ENCODE peak calls at places on chromosome 11, in four cellular contexts. One of them, this sample, is unnamed.

GRCh38 chr11:64518928-64519327 is 72.1 kb upstream of the SLC22A12 start:
- DNase-seq in heart right ventricle: no peak
- DNase-seq in activated T-helper 1 cell treated with Interleukin-2 at 50 U/mL for 16 hours: no peak
- DNase-seq in BE2C: no peak
- DNase-seq in this sample: no peak

GRCh38 chr11:35549787-35550186 is 24.4 kb upstream of the PAMR1 start:
- DNase-seq in heart right ventricle: no peak
- DNase-seq in BE2C: no peak
- DNase-seq in activated T-helper 1 cell treated with Interleukin-2 at 50 U/mL for 16 hours: no peak
- DNase-seq in this sample: no peak

GRCh38 chr11:100684101-100685065 is 2.7 kb upstream of the ARHGAP42 start:
- DNase-seq in BE2C: no peak
- DNase-seq in heart right ventricle: no peak
- DNase-seq in activated T-helper 1 cell treated with Interleukin-2 at 50 U/mL for 16 hours: no peak
- DNase-seq in this sample: no peak

GRCh38 chr11:17399236-17399635 is 10.8 kb upstream of the KCNJ11 start:
- DNase-seq in activated T-helper 1 cell treated with Interleukin-2 at 50 U/mL for 16 hours: no peak
- DNase-seq in heart right ventricle: no peak
- DNase-seq in BE2C: no peak
- DNase-seq in this sample: no peak

GRCh38 chr11:70317576-70318305 is 47.3 kb downstream of the PPFIA1 start:
- DNase-seq in activated T-helper 1 cell treated with Interleukin-2 at 50 U/mL for 16 hours: no peak
- DNase-seq in BE2C: no peak
- DNase-seq in heart right ventricle: no peak
- DNase-seq in this sample: no peak

GRCh38 chr11:62542111-62542745 is 4.4 kb downstream of the AHNAK start:
- DNase-seq in activated T-helper 1 cell treated with Interleukin-2 at 50 U/mL for 16 hours: no peak
- DNase-seq in heart right ventricle: no peak
- DNase-seq in BE2C: no peak
- DNase-seq in this sample: no peak

GRCh38 chr11:19727246-19727645 is 14.6 kb downstream of the NAV2 start:
- DNase-seq in BE2C: no peak
- DNase-seq in heart right ventricle: peak
- DNase-seq in activated T-helper 1 cell treated with Interleukin-2 at 50 U/mL for 16 hours: no peak
- DNase-seq in this sample: peak

GRCh38 chr11:111939836-111940604 is 2.9 kb downstream of the DIXDC1 start:
- DNase-seq in heart right ventricle: no peak
- DNase-seq in BE2C: peak
- DNase-seq in activated T-helper 1 cell treated with Interleukin-2 at 50 U/mL for 16 hours: no peak
- DNase-seq in this sample: peak

GRCh38 chr11:111299111-111300026 is 1.0 kb downstream of the POU2AF3 start:
- DNase-seq in activated T-helper 1 cell treated with Interleukin-2 at 50 U/mL for 16 hours: no peak
- DNase-seq in heart right ventricle: peak
- DNase-seq in BE2C: no peak
- DNase-seq in this sample: peak

GRCh38 chr11:60757231-60757800 is 649 bp downstream of the MS4A15 start:
- DNase-seq in BE2C: no peak
- DNase-seq in heart right ventricle: no peak
- DNase-seq in activated T-helper 1 cell treated with Interleukin-2 at 50 U/mL for 16 hours: no peak
- DNase-seq in this sample: no peak

GRCh38 chr11:69241075-69241740 is 52.7 kb upstream of the MYEOV start:
- DNase-seq in BE2C: no peak
- DNase-seq in heart right ventricle: no peak
- DNase-seq in activated T-helper 1 cell treated with Interleukin-2 at 50 U/mL for 16 hours: no peak
- DNase-seq in this sample: no peak

GRCh38 chr11:57644748-57645715 is 4.7 kb downstream of the YPEL4 start:
- DNase-seq in heart right ventricle: peak
- DNase-seq in activated T-helper 1 cell treated with Interleukin-2 at 50 U/mL for 16 hours: peak
- DNase-seq in BE2C: peak
- DNase-seq in this sample: peak

GRCh38 chr11:104370478-104370877 is 206.5 kb upstream of the PDGFD start:
- DNase-seq in heart right ventricle: no peak
- DNase-seq in activated T-helper 1 cell treated with Interleukin-2 at 50 U/mL for 16 hours: no peak
- DNase-seq in BE2C: no peak
- DNase-seq in this sample: no peak

GRCh38 chr11:45410391-45411215 is 124.5 kb upstream of the SYT13 start:
- DNase-seq in activated T-helper 1 cell treated with Interleukin-2 at 50 U/mL for 16 hours: no peak
- DNase-seq in heart right ventricle: no peak
- DNase-seq in BE2C: no peak
- DNase-seq in this sample: no peak

GRCh38 chr11:27718346-27718852 is 18.1 kb upstream of the BDNF start:
- DNase-seq in BE2C: peak
- DNase-seq in heart right ventricle: no peak
- DNase-seq in activated T-helper 1 cell treated with Interleukin-2 at 50 U/mL for 16 hours: no peak
- DNase-seq in this sample: peak

GRCh38 chr11:1197886-1198765 is 24.7 kb upstream of the MUC5B start:
- DNase-seq in activated T-helper 1 cell treated with Interleukin-2 at 50 U/mL for 16 hours: no peak
- DNase-seq in BE2C: no peak
- DNase-seq in heart right ventricle: no peak
- DNase-seq in this sample: peak

GRCh38 chr11:121961228-121961860 is 154.7 kb downstream of the BLID start:
- DNase-seq in heart right ventricle: no peak
- DNase-seq in BE2C: no peak
- DNase-seq in activated T-helper 1 cell treated with Interleukin-2 at 50 U/mL for 16 hours: no peak
- DNase-seq in this sample: no peak

GRCh38 chr11:33893711-33894401 is 2.0 kb upstream of the LMO2 start:
- DNase-seq in BE2C: no peak
- DNase-seq in activated T-helper 1 cell treated with Interleukin-2 at 50 U/mL for 16 hours: peak
- DNase-seq in heart right ventricle: no peak
- DNase-seq in this sample: no peak

GRCh38 chr11:120532511-120533196 is 21.1 kb downstream of the GRIK4 start:
- DNase-seq in activated T-helper 1 cell treated with Interleukin-2 at 50 U/mL for 16 hours: no peak
- DNase-seq in BE2C: no peak
- DNase-seq in heart right ventricle: no peak
- DNase-seq in this sample: no peak

GRCh38 chr11:106280041-106280440 is 202.6 kb downstream of the AASDHPPT start:
- DNase-seq in BE2C: no peak
- DNase-seq in heart right ventricle: no peak
- DNase-seq in activated T-helper 1 cell treated with Interleukin-2 at 50 U/mL for 16 hours: no peak
- DNase-seq in this sample: no peak

GRCh38 chr11:4464216-4465159 is 15.4 kb downstream of the OR52K2 start:
- DNase-seq in BE2C: no peak
- DNase-seq in activated T-helper 1 cell treated with Interleukin-2 at 50 U/mL for 16 hours: no peak
- DNase-seq in heart right ventricle: no peak
- DNase-seq in this sample: no peak

GRCh38 chr11:1565904-1566247 is 6.2 kb downstream of the DUSP8 start:
- DNase-seq in heart right ventricle: no peak
- DNase-seq in BE2C: no peak
- DNase-seq in activated T-helper 1 cell treated with Interleukin-2 at 50 U/mL for 16 hours: no peak
- DNase-seq in this sample: no peak

GRCh38 chr11:64400096-64400495 is 41.1 kb downstream of the RPS6KA4 start:
- DNase-seq in heart right ventricle: no peak
- DNase-seq in activated T-helper 1 cell treated with Interleukin-2 at 50 U/mL for 16 hours: no peak
- DNase-seq in BE2C: no peak
- DNase-seq in this sample: no peak

GRCh38 chr11:69808708-69809107 is 10.5 kb downstream of the FGF3 start:
- DNase-seq in heart right ventricle: no peak
- DNase-seq in BE2C: no peak
- DNase-seq in activated T-helper 1 cell treated with Interleukin-2 at 50 U/mL for 16 hours: no peak
- DNase-seq in this sample: peak

GRCh38 chr11:65308281-65308891 is 6.3 kb upstream of the CDC42EP2 start:
- DNase-seq in heart right ventricle: peak
- DNase-seq in BE2C: no peak
- DNase-seq in activated T-helper 1 cell treated with Interleukin-2 at 50 U/mL for 16 hours: no peak
- DNase-seq in this sample: no peak

GRCh38 chr11:93857413-93858185 is 7.2 kb upstream of the VSTM5 start:
- DNase-seq in activated T-helper 1 cell treated with Interleukin-2 at 50 U/mL for 16 hours: no peak
- DNase-seq in heart right ventricle: no peak
- DNase-seq in BE2C: no peak
- DNase-seq in this sample: no peak

GRCh38 chr11:9972917-9973504 is 309.1 kb downstream of the SWAP70 start:
- DNase-seq in activated T-helper 1 cell treated with Interleukin-2 at 50 U/mL for 16 hours: no peak
- DNase-seq in heart right ventricle: peak
- DNase-seq in BE2C: peak
- DNase-seq in this sample: peak

GRCh38 chr11:57413681-57414080 is 13.2 kb downstream of the SLC43A3 start:
- DNase-seq in heart right ventricle: no peak
- DNase-seq in activated T-helper 1 cell treated with Interleukin-2 at 50 U/mL for 16 hours: no peak
- DNase-seq in BE2C: no peak
- DNase-seq in this sample: no peak

GRCh38 chr11:130677486-130678153 is 229.2 kb downstream of the ADAMTS15 start:
- DNase-seq in activated T-helper 1 cell treated with Interleukin-2 at 50 U/mL for 16 hours: no peak
- DNase-seq in heart right ventricle: peak
- DNase-seq in BE2C: no peak
- DNase-seq in this sample: no peak

GRCh38 chr11:71544525-71545214 is 3.5 kb upstream of the KRTAP5-9 start:
- DNase-seq in activated T-helper 1 cell treated with Interleukin-2 at 50 U/mL for 16 hours: no peak
- DNase-seq in BE2C: no peak
- DNase-seq in heart right ventricle: no peak
- DNase-seq in this sample: no peak

GRCh38 chr11:6354651-6355485 is 34.6 kb upstream of the CAVIN3 start:
- DNase-seq in activated T-helper 1 cell treated with Interleukin-2 at 50 U/mL for 16 hours: no peak
- DNase-seq in heart right ventricle: no peak
- DNase-seq in BE2C: no peak
- DNase-seq in this sample: no peak

This sample was measured in SK-N-SH.